ENCODE peak calls at places on chromosomes 4 and X, in eight cellular contexts. One of them, this sample, is unnamed.

GRCh38 chrX:17644001-17644400 is 93.3 kb upstream of the SCML1 start:
- DNase-seq in body of pancreas: no peak
- DNase-seq in spleen: no peak
- DNase-seq in endothelial cell of umbilical vein: no peak
- DNase-seq in esophagus squamous epithelium: no peak
- DNase-seq in ovary: no peak
- DNase-seq in prostate gland: no peak
- DNase-seq in HepG2: no peak
- DNase-seq in this sample: no peak

GRCh38 chrX:6810796-6811195 is 275.9 kb upstream of the VCX3A start:
- DNase-seq in body of pancreas: no peak
- DNase-seq in prostate gland: no peak
- DNase-seq in ovary: no peak
- DNase-seq in esophagus squamous epithelium: no peak
- DNase-seq in HepG2: no peak
- DNase-seq in endothelial cell of umbilical vein: no peak
- DNase-seq in spleen: no peak
- DNase-seq in this sample: no peak

GRCh38 chr4:98745372-98745771 is 87.0 kb upstream of the TSPAN5 start:
- DNase-seq in HepG2: peak; percentile 23
- DNase-seq in spleen: no peak
- DNase-seq in endothelial cell of umbilical vein: no peak
- DNase-seq in ovary: no peak
- DNase-seq in body of pancreas: peak; percentile 12
- DNase-seq in prostate gland: no peak
- DNase-seq in esophagus squamous epithelium: no peak
- DNase-seq in this sample: peak; percentile 51

GRCh38 chrX:153474718-153475117 is 4.3 kb upstream of the HAUS7 start:
- DNase-seq in spleen: peak; percentile 87
- DNase-seq in endothelial cell of umbilical vein: peak; percentile 88
- DNase-seq in HepG2: no peak
- DNase-seq in body of pancreas: peak; percentile 64
- DNase-seq in ovary: peak; percentile 83
- DNase-seq in prostate gland: peak; percentile 23
- DNase-seq in esophagus squamous epithelium: no peak
- DNase-seq in this sample: peak; percentile 24

GRCh38 chr4:88244821-88245579 is 39.4 kb downstream of the PPM1K start:
- DNase-seq in esophagus squamous epithelium: no peak
- DNase-seq in ovary: no peak
- DNase-seq in prostate gland: no peak
- DNase-seq in spleen: peak; percentile 89
- DNase-seq in body of pancreas: no peak
- DNase-seq in endothelial cell of umbilical vein: no peak
- DNase-seq in HepG2: no peak
- DNase-seq in this sample: no peak

GRCh38 chr4:67587156-67587555 is 28.6 kb downstream of the STAP1 start:
- DNase-seq in spleen: no peak
- DNase-seq in body of pancreas: no peak
- DNase-seq in ovary: no peak
- DNase-seq in esophagus squamous epithelium: no peak
- DNase-seq in HepG2: no peak
- DNase-seq in endothelial cell of umbilical vein: no peak
- DNase-seq in prostate gland: no peak
- DNase-seq in this sample: no peak

GRCh38 chr4:26263165-26263564 is 57.6 kb upstream of the RBPJ start:
- DNase-seq in HepG2: no peak
- DNase-seq in body of pancreas: no peak
- DNase-seq in ovary: no peak
- DNase-seq in endothelial cell of umbilical vein: no peak
- DNase-seq in spleen: no peak
- DNase-seq in prostate gland: no peak
- DNase-seq in esophagus squamous epithelium: no peak
- DNase-seq in this sample: no peak

GRCh38 chr4:99403380-99404194 is 31.6 kb downstream of the ADH7 start:
- DNase-seq in HepG2: peak; percentile 94
- DNase-seq in ovary: no peak
- DNase-seq in endothelial cell of umbilical vein: no peak
- DNase-seq in spleen: no peak
- DNase-seq in esophagus squamous epithelium: no peak
- DNase-seq in prostate gland: no peak
- DNase-seq in body of pancreas: no peak
- DNase-seq in this sample: no peak

GRCh38 chrX:54920610-54921426 is at the start of gene TRO:
- DNase-seq in endothelial cell of umbilical vein: no peak
- DNase-seq in spleen: no peak
- DNase-seq in esophagus squamous epithelium: no peak
- DNase-seq in prostate gland: no peak
- DNase-seq in ovary: no peak
- DNase-seq in HepG2: no peak
- DNase-seq in body of pancreas: no peak
- DNase-seq in this sample: no peak

GRCh38 chr4:100742045-100742444 is 224.2 kb upstream of the EMCN start:
- DNase-seq in prostate gland: no peak
- DNase-seq in endothelial cell of umbilical vein: peak; percentile 67
- DNase-seq in ovary: no peak
- DNase-seq in esophagus squamous epithelium: no peak
- DNase-seq in spleen: no peak
- DNase-seq in body of pancreas: no peak
- DNase-seq in HepG2: peak; percentile 4
- DNase-seq in this sample: no peak

GRCh38 chr4:101256222-101256621 is 91.1 kb downstream of the PPP3CA start:
- DNase-seq in endothelial cell of umbilical vein: peak; percentile 92
- DNase-seq in ovary: no peak
- DNase-seq in esophagus squamous epithelium: no peak
- DNase-seq in body of pancreas: peak; percentile 24
- DNase-seq in HepG2: peak; percentile 11
- DNase-seq in prostate gland: peak; percentile 55
- DNase-seq in spleen: no peak
- DNase-seq in this sample: no peak

GRCh38 chrX:49230500-49231232 is 2.5 kb downstream of the CACNA1F start:
- DNase-seq in ovary: no peak
- DNase-seq in body of pancreas: peak; percentile 81
- DNase-seq in spleen: peak; percentile 92
- DNase-seq in prostate gland: peak; percentile 4
- DNase-seq in endothelial cell of umbilical vein: no peak
- DNase-seq in HepG2: peak; percentile 9
- DNase-seq in esophagus squamous epithelium: peak; percentile 16
- DNase-seq in this sample: peak; percentile 80

GRCh38 chrX:68801737-68802290 is 27.0 kb upstream of the EFNB1 start:
- DNase-seq in ovary: no peak
- DNase-seq in HepG2: no peak
- DNase-seq in prostate gland: no peak
- DNase-seq in endothelial cell of umbilical vein: no peak
- DNase-seq in spleen: no peak
- DNase-seq in esophagus squamous epithelium: no peak
- DNase-seq in body of pancreas: no peak
- DNase-seq in this sample: no peak

GRCh38 chrX:7088968-7089615 is 58.4 kb upstream of the STS start:
- DNase-seq in esophagus squamous epithelium: no peak
- DNase-seq in body of pancreas: no peak
- DNase-seq in HepG2: no peak
- DNase-seq in spleen: peak; percentile 84
- DNase-seq in prostate gland: no peak
- DNase-seq in endothelial cell of umbilical vein: no peak
- DNase-seq in ovary: no peak
- DNase-seq in this sample: peak; percentile 65

GRCh38 chr4:3253808-3254207 is 4.8 kb downstream of the MSANTD1 start:
- DNase-seq in HepG2: no peak
- DNase-seq in body of pancreas: peak; percentile 2
- DNase-seq in esophagus squamous epithelium: no peak
- DNase-seq in spleen: peak; percentile 71
- DNase-seq in ovary: no peak
- DNase-seq in prostate gland: no peak
- DNase-seq in endothelial cell of umbilical vein: no peak
- DNase-seq in this sample: peak; percentile 25

DNA sequence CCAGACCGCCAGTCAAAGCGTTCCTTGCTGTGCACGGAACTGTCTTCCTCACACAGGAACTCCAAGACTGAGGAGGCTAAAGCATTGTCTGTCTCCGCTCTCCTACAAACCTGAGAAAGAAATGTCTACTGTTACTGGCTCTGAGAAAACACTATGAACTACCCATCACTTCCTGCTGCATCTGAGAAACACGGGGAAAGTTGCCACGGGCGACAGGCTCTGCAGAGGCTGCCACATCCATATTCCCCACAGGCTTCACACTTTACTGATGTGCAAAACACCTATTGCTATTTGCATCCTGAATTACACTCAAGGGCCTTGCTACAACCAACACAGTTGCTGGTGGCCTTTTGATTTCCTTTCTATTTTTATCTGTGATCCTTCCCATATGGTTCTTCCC is 59.0 kb downstream of the AFAP1 start:
- DNase-seq in HepG2: no peak
- DNase-seq in endothelial cell of umbilical vein: no peak
- DNase-seq in body of pancreas: no peak
- DNase-seq in esophagus squamous epithelium: no peak
- DNase-seq in spleen: no peak
- DNase-seq in ovary: no peak
- DNase-seq in prostate gland: no peak
- DNase-seq in this sample: no peak
- H3K4me1 ChIP-seq in HepG2: peaks cover 37% of the 10 kb centered on the region
- H3K4me1 ChIP-seq in endothelial cell of umbilical vein: peaks cover 49% of the 10 kb centered on the region
- H3K4me1 ChIP-seq in body of pancreas: peaks cover 10% of the 10 kb centered on the region
- H3K4me1 ChIP-seq in esophagus squamous epithelium: peaks cover 28% of the 10 kb centered on the region
- H3K4me1 ChIP-seq in spleen: no peaks in the 10 kb centered on the region
- H3K4me1 ChIP-seq in ovary: peaks cover 15% of the 10 kb centered on the region
- H3K4me1 ChIP-seq in prostate gland: no peaks in the 10 kb centered on the region
- H3K4me1 ChIP-seq in this sample: no peaks in the 10 kb centered on the region

DNA sequence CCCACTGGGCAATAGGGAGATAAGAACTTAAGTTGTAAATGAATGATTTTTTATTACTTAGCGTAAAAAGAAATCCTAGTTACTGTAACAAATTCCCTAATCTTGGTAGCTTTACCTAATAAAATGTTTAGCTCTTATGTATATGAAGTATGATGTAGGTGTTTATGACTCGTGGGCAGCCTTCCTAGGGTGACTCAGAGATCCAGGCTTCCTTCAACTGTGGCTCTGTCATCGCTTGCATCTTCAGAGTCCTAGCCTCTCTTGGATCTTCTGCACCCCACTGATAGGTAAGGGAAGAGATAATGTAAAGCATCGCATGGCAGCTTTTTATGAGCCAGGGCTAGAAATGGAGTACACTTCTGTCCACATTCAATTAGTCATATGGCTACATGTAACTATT is 165.6 kb upstream of the GLRA2 start:
- DNase-seq in esophagus squamous epithelium: no peak
- DNase-seq in spleen: no peak
- DNase-seq in body of pancreas: no peak
- DNase-seq in ovary: no peak
- DNase-seq in prostate gland: no peak
- DNase-seq in endothelial cell of umbilical vein: no peak
- DNase-seq in HepG2: no peak
- DNase-seq in this sample: no peak
- TF ChIP-seq POLR2A in esophagus squamous epithelium: no peak
- TF ChIP-seq POLR2A in spleen: no peak
- TF ChIP-seq POLR2A in body of pancreas: no peak
- TF ChIP-seq POLR2A in ovary: no peak
- TF ChIP-seq POLR2A in prostate gland: no peak
- TF ChIP-seq POLR2A in endothelial cell of umbilical vein: no peak
- TF ChIP-seq POLR2A in HepG2: no peak
- TF ChIP-seq POLR2A in this sample: no peak

DNA sequence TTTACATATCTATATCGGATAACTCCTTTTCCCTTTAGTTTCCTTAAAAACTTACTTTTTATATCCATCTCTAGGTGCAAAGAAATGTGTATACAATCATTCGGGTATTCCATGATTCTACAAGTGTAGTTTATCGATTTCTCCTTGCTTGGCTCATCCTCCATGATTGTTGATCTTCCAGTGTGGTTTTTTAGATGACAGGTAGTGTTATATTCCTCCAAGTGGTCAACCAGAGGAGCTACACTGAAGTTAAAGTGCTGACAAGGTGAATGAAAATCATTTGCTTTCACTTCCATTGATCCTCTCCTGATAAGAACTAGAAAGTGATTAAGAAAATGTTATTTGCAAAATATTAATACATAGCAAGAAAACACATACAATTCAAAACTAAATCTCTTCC is 38.5 kb downstream of the TMEM156 start:
- DNase-seq in HepG2: peak; percentile 45
- DNase-seq in esophagus squamous epithelium: no peak
- DNase-seq in spleen: no peak
- DNase-seq in ovary: no peak
- DNase-seq in body of pancreas: no peak
- DNase-seq in prostate gland: no peak
- DNase-seq in endothelial cell of umbilical vein: no peak
- DNase-seq in this sample: no peak
- TF ChIP-seq CTCF in HepG2: peak; percentile 35
- TF ChIP-seq CTCF in esophagus squamous epithelium: no peak
- TF ChIP-seq CTCF in spleen: no peak
- TF ChIP-seq CTCF in ovary: no peak
- TF ChIP-seq CTCF in body of pancreas: no peak
- TF ChIP-seq CTCF in prostate gland: no peak
- TF ChIP-seq CTCF in endothelial cell of umbilical vein: no peak
- TF ChIP-seq CTCF in this sample: no peak

GRCh38 chr4:16692493-16692892 is 206.0 kb downstream of the LDB2 start:
- DNase-seq in prostate gland: no peak
- DNase-seq in body of pancreas: no peak
- DNase-seq in endothelial cell of umbilical vein: no peak
- DNase-seq in HepG2: no peak
- DNase-seq in spleen: no peak
- DNase-seq in esophagus squamous epithelium: no peak
- DNase-seq in ovary: no peak
- DNase-seq in this sample: no peak
- H3K4me1 ChIP-seq in prostate gland: no peaks in the 10 kb centered on the region
- H3K4me1 ChIP-seq in body of pancreas: no peaks in the 10 kb centered on the region
- H3K4me1 ChIP-seq in endothelial cell of umbilical vein: no peaks in the 10 kb centered on the region
- H3K4me1 ChIP-seq in HepG2: no peaks in the 10 kb centered on the region
- H3K4me1 ChIP-seq in spleen: no peaks in the 10 kb centered on the region
- H3K4me1 ChIP-seq in esophagus squamous epithelium: peaks cover 2% of the 10 kb centered on the region
- H3K4me1 ChIP-seq in ovary: peaks cover 12% of the 10 kb centered on the region
- H3K4me1 ChIP-seq in this sample: no peaks in the 10 kb centered on the region

GRCh38 chrX:130120746-130121504 is 10.6 kb upstream of the ELF4 start:
- DNase-seq in spleen: peak; percentile 93
- DNase-seq in body of pancreas: peak; percentile 64
- DNase-seq in endothelial cell of umbilical vein: peak; percentile 75
- DNase-seq in HepG2: peak; percentile 33
- DNase-seq in ovary: peak; percentile 86
- DNase-seq in esophagus squamous epithelium: no peak
- DNase-seq in prostate gland: peak; percentile 59
- DNase-seq in this sample: peak; percentile 67
- TF ChIP-seq POLR2A in spleen: no peak
- TF ChIP-seq POLR2A in body of pancreas: no peak
- TF ChIP-seq POLR2A in endothelial cell of umbilical vein: peak; percentile 41
- TF ChIP-seq POLR2A in HepG2: no peak
- TF ChIP-seq POLR2A in ovary: no peak
- TF ChIP-seq POLR2A in esophagus squamous epithelium: no peak
- TF ChIP-seq POLR2A in prostate gland: peak; percentile 36
- TF ChIP-seq POLR2A in this sample: no peak